ENCODE peak calls at places on chromosomes 1 and 21, in five cellular contexts. I is GM12865, D is IMR-90, Y is H7, H is sigmoid colon. W is an unnamed sample.

GRCh38 chr1:12851779-12852178 is 3.3 kb upstream of the HNRNPCL1 start:
- DNase-seq in I (no peak), D (no peak), Y (no peak), H (no peak), W (no peak)

GRCh38 chr21:42232176-42232825 is 13.4 kb downstream of the ABCG1 start:
- DNase-seq in I (peak), D (no peak), Y (no peak), H (peak), W (no peak)

GRCh38 chr1:34975312-34975711 is 9.8 kb downstream of the TMEM35B start:
- DNase-seq in I (no peak), D (peak), Y (no peak), H (no peak), W (no peak)

GRCh38 chr1:151047591-151047924 is at the start of gene C1orf56:
- DNase-seq in I (peak), D (peak), Y (peak), H (peak), W (peak)

GRCh38 chr1:6006882-6007281 is 14.7 kb upstream of the NPHP4 start:
- DNase-seq in I (no peak), D (no peak), Y (peak), H (peak), W (no peak)

GRCh38 chr1:234887026-234887910 is 241.4 kb downstream of the TOMM20 start:
- DNase-seq in I (no peak), D (peak), Y (no peak), H (peak), W (no peak)

GRCh38 chr1:20705356-20705755 is 12.5 kb downstream of the KIF17 start:
- DNase-seq in I (no peak), D (no peak), Y (no peak), H (no peak), W (no peak)

GRCh38 chr1:35499652-35500176 is 57.5 kb downstream of the KIAA0319L start:
- DNase-seq in I (no peak), D (no peak), Y (no peak), H (no peak), W (peak)

GRCh38 chr1:109266965-109267364 is 16.0 kb downstream of the PSRC1 start:
- DNase-seq in I (no peak), D (peak), Y (no peak), H (no peak), W (no peak)

GRCh38 chr21:46011267-46011967 is 29.8 kb downstream of the COL6A1 start:
- DNase-seq in I (no peak), D (no peak), Y (no peak), H (no peak), W (peak)

GRCh38 chr1:66383168-66383567 is 150.8 kb upstream of the SGIP1 start:
- DNase-seq in I (no peak), D (peak), Y (no peak), H (no peak), W (no peak)

GRCh38 chr1:27668808-27669723 is 2.9 kb downstream of the IFI6 start:
- DNase-seq in I (peak), D (peak), Y (peak), H (peak), W (peak)

GRCh38 chr1:6033986-6034749 is 11.5 kb upstream of the KCNAB2 start:
- DNase-seq in I (peak), D (peak), Y (peak), H (no peak), W (peak)

GRCh38 chr1:109979489-109980091 is 5.0 kb upstream of the AHCYL1 start:
- DNase-seq in I (no peak), D (peak), Y (no peak), H (no peak), W (no peak)

GRCh38 chr1:51945591-51945990 is 44.9 kb downstream of the RAB3B start:
- DNase-seq in I (no peak), D (peak), Y (no peak), H (no peak), W (no peak)

GRCh38 chr1:202161151-202162048 is 998 bp upstream of the PTPN7 start:
- DNase-seq in I (no peak), D (no peak), Y (peak), H (no peak), W (no peak)

GRCh38 chr1:201025571-201026002 is 2.1 kb upstream of the KIF21B start:
- DNase-seq in I (peak), D (peak), Y (peak), H (no peak), W (peak)

GRCh38 chr21:29287383-29287782 is 11.3 kb upstream of the BACH1 start:
- DNase-seq in I (peak), D (peak), Y (no peak), H (no peak), W (no peak)

GRCh38 chr21:36790616-36791015 is 91.7 kb downstream of the SIM2 start:
- DNase-seq in I (no peak), D (peak), Y (no peak), H (no peak), W (no peak)

GRCh38 chr1:193270996-193271395 is 84.6 kb upstream of the B3GALT2 start:
- DNase-seq in I (peak), D (peak), Y (no peak), H (no peak), W (no peak)

GRCh38 chr1:41641483-41641829 is 157.0 kb upstream of the EDN2 start:
- DNase-seq in I (no peak), D (no peak), Y (no peak), H (no peak), W (no peak)

GRCh38 chr1:9198538-9199361 is 35.8 kb upstream of the H6PD start:
- DNase-seq in I (no peak), D (peak), Y (peak), H (no peak), W (peak)

GRCh38 chr1:7677815-7678214 is 93.3 kb upstream of the VAMP3 start:
- DNase-seq in I (no peak), D (no peak), Y (no peak), H (no peak), W (no peak)

GRCh38 chr1:9385801-9386573 is 93.3 kb downstream of the SPSB1 start:
- DNase-seq in I (peak), D (no peak), Y (no peak), H (no peak), W (no peak)

GRCh38 chr1:223129229-223129851 is 13.7 kb downstream of the TLR5 start:
- DNase-seq in I (peak), D (peak), Y (peak), H (peak), W (peak)

GRCh38 chr1:154330669-154331068 is 5.3 kb downstream of the ATP8B2 start:
- DNase-seq in I (no peak), D (no peak), Y (no peak), H (no peak), W (no peak)

GRCh38 chr1:154338875-154339274 is 13.6 kb downstream of the ATP8B2 start:
- DNase-seq in I (no peak), D (no peak), Y (no peak), H (no peak), W (no peak)

GRCh38 chr1:154335351-154335714 is 10.0 kb downstream of the ATP8B2 start:
- DNase-seq in I (no peak), D (no peak), Y (no peak), H (no peak), W (no peak)

GRCh38 chr1:154337253-154337894 is 12.0 kb downstream of the ATP8B2 start:
- DNase-seq in I (no peak), D (no peak), Y (no peak), H (no peak), W (no peak)

DNA sequence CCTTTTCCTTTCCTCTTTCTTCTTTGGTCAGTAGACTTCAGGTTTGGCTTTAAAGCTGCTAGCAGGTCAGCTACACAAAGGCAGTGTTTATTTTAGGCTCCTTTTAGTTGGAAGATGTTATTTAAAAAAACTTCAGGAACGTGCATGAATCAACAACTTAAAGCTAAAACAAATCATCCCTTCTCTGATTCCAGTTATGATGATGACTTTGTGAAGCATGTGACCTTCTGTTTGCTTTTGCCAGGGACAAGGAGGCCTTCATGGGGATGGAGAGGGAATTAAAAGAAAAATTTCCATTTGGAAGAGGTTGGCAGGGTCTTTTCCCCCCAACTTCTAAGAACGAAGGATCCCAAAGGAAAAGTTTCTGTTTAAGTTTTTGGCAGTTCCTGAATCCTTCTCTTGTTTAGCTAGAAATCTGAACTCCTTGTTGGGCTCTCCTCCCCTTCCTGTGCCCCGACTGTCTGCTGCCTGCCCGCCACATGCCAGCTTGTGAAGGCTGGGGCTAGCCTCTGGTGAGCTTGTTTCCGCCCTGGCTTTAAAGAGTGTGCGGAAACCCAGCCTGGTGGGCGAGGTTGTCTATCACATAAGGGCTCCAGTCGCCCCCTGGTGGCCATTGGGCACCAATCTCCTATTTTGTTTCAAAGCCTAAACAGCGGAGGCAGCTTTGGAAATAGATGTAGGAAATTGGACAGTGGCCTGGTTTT is 9.5 kb downstream of the ATP8B2 start:
- DNase-seq in I (peak), D (peak), Y (peak), H (peak), W (peak)
- H3K4me3 ChIP-seq in I (no peak), D (no peak), Y (no peak), H (no peak), W (no peak)

GRCh38 chr21:25462517-25462971 is 144.7 kb downstream of the MRPL39 start:
- DNase-seq in I (peak), D (no peak), Y (no peak), H (no peak), W (no peak)
- H3K4me3 ChIP-seq in I (peak), D (no peak), Y (no peak), H (no peak), W (no peak)

GRCh38 chr1:230104395-230105244 is 37.6 kb downstream of the GALNT2 start:
- DNase-seq in I (peak), D (peak), Y (no peak), H (peak), W (peak)
- H3K4me3 ChIP-seq in I (peak), D (no peak), Y (no peak), H (peak), W (no peak)

GRCh38 chr1:75396745-75397144 is 214.2 kb downstream of the SLC44A5 start:
- DNase-seq in I (no peak), D (no peak), Y (no peak), H (no peak), W (no peak)
- H3K4me3 ChIP-seq in I (no peak), D (no peak), Y (no peak), H (no peak), W (no peak)